ENCODE peak calls at places on chromosomes 5 and 9, in five cellular contexts. One of them, this sample, is unnamed.
A peak's percentile ranks its signal among the peaks of the same experiment; 100 is the strongest.

GRCh38 chr9:2126331-2126789 is 111.2 kb downstream of the SMARCA2 start:
- DNase-seq in CD8-positive, alpha-beta memory T cell: no peak
- DNase-seq in Panc1: no peak
- DNase-seq in uterus: peak; percentile 61
- DNase-seq in A549: no peak
- DNase-seq in this sample: no peak

GRCh38 chr5:131357739-131358561 is 94.1 kb downstream of the CDC42SE2 start:
- DNase-seq in uterus: no peak
- DNase-seq in Panc1: no peak
- DNase-seq in CD8-positive, alpha-beta memory T cell: no peak
- DNase-seq in A549: no peak
- DNase-seq in this sample: no peak

GRCh38 chr9:82467478-82467877 is 478.9 kb downstream of the SPATA31D1 start:
- DNase-seq in Panc1: no peak
- DNase-seq in A549: no peak
- DNase-seq in uterus: no peak
- DNase-seq in CD8-positive, alpha-beta memory T cell: no peak
- DNase-seq in this sample: no peak

GRCh38 chr9:116475201-116475600 is 211.9 kb upstream of the TRIM32 start:
- DNase-seq in CD8-positive, alpha-beta memory T cell: no peak
- DNase-seq in A549: no peak
- DNase-seq in uterus: no peak
- DNase-seq in Panc1: no peak
- DNase-seq in this sample: no peak

GRCh38 chr9:15101046-15101445 is 190.8 kb upstream of the FREM1 start:
- DNase-seq in CD8-positive, alpha-beta memory T cell: no peak
- DNase-seq in uterus: no peak
- DNase-seq in Panc1: no peak
- DNase-seq in A549: no peak
- DNase-seq in this sample: no peak

GRCh38 chr9:95336281-95336680 is 18.8 kb upstream of the FANCC start:
- DNase-seq in Panc1: no peak
- DNase-seq in uterus: no peak
- DNase-seq in CD8-positive, alpha-beta memory T cell: no peak
- DNase-seq in A549: no peak
- DNase-seq in this sample: peak; percentile 66

GRCh38 chr5:18882162-18882561 is 1105.8 kb downstream of the CDH18 start:
- DNase-seq in A549: no peak
- DNase-seq in uterus: no peak
- DNase-seq in Panc1: no peak
- DNase-seq in CD8-positive, alpha-beta memory T cell: no peak
- DNase-seq in this sample: no peak

GRCh38 chr9:38259519-38260218 is 132.8 kb upstream of the ALDH1B1 start:
- DNase-seq in uterus: no peak
- DNase-seq in CD8-positive, alpha-beta memory T cell: no peak
- DNase-seq in A549: no peak
- DNase-seq in Panc1: no peak
- DNase-seq in this sample: no peak

GRCh38 chr5:173736923-173737412 is 120.5 kb upstream of the BOD1 start:
- DNase-seq in A549: no peak
- DNase-seq in CD8-positive, alpha-beta memory T cell: no peak
- DNase-seq in Panc1: no peak
- DNase-seq in uterus: no peak
- DNase-seq in this sample: no peak

GRCh38 chr9:117665601-117666377 is 38.4 kb upstream of the TLR4 start:
- DNase-seq in uterus: no peak
- DNase-seq in Panc1: no peak
- DNase-seq in CD8-positive, alpha-beta memory T cell: no peak
- DNase-seq in A549: no peak
- DNase-seq in this sample: no peak

GRCh38 chr5:66145737-66146136 is 1.6 kb downstream of the SREK1 start:
- DNase-seq in Panc1: no peak
- DNase-seq in A549: no peak
- DNase-seq in uterus: no peak
- DNase-seq in CD8-positive, alpha-beta memory T cell: no peak
- DNase-seq in this sample: no peak

GRCh38 chr5:168765220-168766037 is 186.3 kb upstream of the PANK3 start:
- DNase-seq in A549: no peak
- DNase-seq in uterus: peak; percentile 48
- DNase-seq in Panc1: no peak
- DNase-seq in CD8-positive, alpha-beta memory T cell: no peak
- DNase-seq in this sample: no peak

GRCh38 chr9:38117646-38118045 is 48.6 kb upstream of the SHB start:
- DNase-seq in uterus: no peak
- DNase-seq in A549: no peak
- DNase-seq in CD8-positive, alpha-beta memory T cell: no peak
- DNase-seq in Panc1: no peak
- DNase-seq in this sample: no peak

GRCh38 chr5:117455236-117456233 is 880.9 kb upstream of the SEMA6A start:
- DNase-seq in A549: no peak
- DNase-seq in CD8-positive, alpha-beta memory T cell: no peak
- DNase-seq in uterus: peak; percentile 8
- DNase-seq in Panc1: no peak
- DNase-seq in this sample: peak; percentile 66

GRCh38 chr5:108728566-108729305 is 19.0 kb upstream of the FER start:
- DNase-seq in CD8-positive, alpha-beta memory T cell: peak; percentile 74
- DNase-seq in A549: no peak
- DNase-seq in uterus: no peak
- DNase-seq in Panc1: no peak
- DNase-seq in this sample: peak; percentile 5

GRCh38 chr5:3373391-3373790 is 222.2 kb upstream of the IRX1 start:
- DNase-seq in uterus: no peak
- DNase-seq in A549: no peak
- DNase-seq in CD8-positive, alpha-beta memory T cell: no peak
- DNase-seq in Panc1: no peak
- DNase-seq in this sample: no peak

GRCh38 chr9:114030364-114030763 is 47.7 kb downstream of the AMBP start:
- DNase-seq in Panc1: no peak
- DNase-seq in CD8-positive, alpha-beta memory T cell: no peak
- DNase-seq in uterus: peak; percentile 6
- DNase-seq in A549: no peak
- DNase-seq in this sample: no peak

GRCh38 chr9:124477211-124478013 is 27.2 kb downstream of the ADGRD2 start:
- DNase-seq in A549: peak; percentile 58
- DNase-seq in uterus: no peak
- DNase-seq in Panc1: no peak
- DNase-seq in CD8-positive, alpha-beta memory T cell: no peak
- DNase-seq in this sample: peak; percentile 64

GRCh38 chr9:4886698-4887097 is 94.0 kb downstream of the RCL1 start:
- DNase-seq in CD8-positive, alpha-beta memory T cell: no peak
- DNase-seq in uterus: no peak
- DNase-seq in Panc1: no peak
- DNase-seq in A549: no peak
- DNase-seq in this sample: no peak

GRCh38 chr5:149166128-149166527 is 24.8 kb downstream of the ABLIM3 start:
- DNase-seq in CD8-positive, alpha-beta memory T cell: no peak
- DNase-seq in A549: no peak
- DNase-seq in uterus: no peak
- DNase-seq in Panc1: no peak
- DNase-seq in this sample: no peak

DNA sequence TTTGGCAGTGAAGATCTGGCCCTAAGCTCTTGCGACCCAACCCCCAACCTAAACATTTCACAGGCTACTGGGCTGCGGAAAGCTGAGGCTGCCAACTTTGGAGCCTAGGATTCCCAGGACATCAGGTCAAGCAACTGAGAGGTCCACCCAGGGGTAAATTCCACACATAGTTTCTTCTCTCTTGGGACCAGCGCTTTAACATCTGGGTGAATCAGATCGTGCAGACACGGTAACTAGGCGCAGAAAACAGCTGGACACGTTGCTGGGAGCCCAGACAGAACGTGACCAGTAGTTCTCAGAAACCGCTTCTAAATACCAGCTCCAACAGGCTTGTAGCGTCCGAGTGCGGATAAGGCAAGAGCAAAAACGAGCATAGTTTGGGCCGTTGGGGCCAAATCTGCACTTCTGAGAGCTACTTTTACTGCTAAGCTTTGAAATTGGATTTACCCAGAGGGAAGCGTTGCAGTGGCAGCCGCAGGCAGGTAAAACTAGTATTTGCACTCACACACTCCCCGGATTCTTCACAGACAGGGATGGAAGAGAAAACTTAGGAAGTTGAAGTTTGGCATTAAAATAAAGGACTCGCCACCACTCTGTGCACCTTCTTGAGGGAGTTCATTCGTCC is 11.8 kb downstream of the ITGA1 start:
- DNase-seq in Panc1: no peak
- DNase-seq in uterus: peak; percentile 59
- DNase-seq in CD8-positive, alpha-beta memory T cell: no peak
- DNase-seq in A549: no peak
- DNase-seq in this sample: peak; percentile 91
- H3K4me1 ChIP-seq in Panc1: peaks cover 28% of the 10 kb centered on the region
- H3K4me1 ChIP-seq in uterus: peaks cover 23% of the 10 kb centered on the region
- H3K4me1 ChIP-seq in CD8-positive, alpha-beta memory T cell: peaks cover 39% of the 10 kb centered on the region
- H3K4me1 ChIP-seq in A549: peaks cover 38% of the 10 kb centered on the region
- H3K4me1 ChIP-seq in this sample: peaks cover 49% of the 10 kb centered on the region

GRCh38 chr5:140041099-140041491 is 2.0 kb downstream of the NRG2 start:
- DNase-seq in A549: no peak
- DNase-seq in CD8-positive, alpha-beta memory T cell: no peak
- DNase-seq in uterus: no peak
- DNase-seq in Panc1: no peak
- DNase-seq in this sample: no peak
- H3K4me1 ChIP-seq in A549: peaks cover 17% of the 10 kb centered on the region
- H3K4me1 ChIP-seq in CD8-positive, alpha-beta memory T cell: peaks cover 13% of the 10 kb centered on the region
- H3K4me1 ChIP-seq in uterus: no peaks in the 10 kb centered on the region
- H3K4me1 ChIP-seq in Panc1: peaks cover 39% of the 10 kb centered on the region
- H3K4me1 ChIP-seq in this sample: peaks cover 17% of the 10 kb centered on the region

DNA sequence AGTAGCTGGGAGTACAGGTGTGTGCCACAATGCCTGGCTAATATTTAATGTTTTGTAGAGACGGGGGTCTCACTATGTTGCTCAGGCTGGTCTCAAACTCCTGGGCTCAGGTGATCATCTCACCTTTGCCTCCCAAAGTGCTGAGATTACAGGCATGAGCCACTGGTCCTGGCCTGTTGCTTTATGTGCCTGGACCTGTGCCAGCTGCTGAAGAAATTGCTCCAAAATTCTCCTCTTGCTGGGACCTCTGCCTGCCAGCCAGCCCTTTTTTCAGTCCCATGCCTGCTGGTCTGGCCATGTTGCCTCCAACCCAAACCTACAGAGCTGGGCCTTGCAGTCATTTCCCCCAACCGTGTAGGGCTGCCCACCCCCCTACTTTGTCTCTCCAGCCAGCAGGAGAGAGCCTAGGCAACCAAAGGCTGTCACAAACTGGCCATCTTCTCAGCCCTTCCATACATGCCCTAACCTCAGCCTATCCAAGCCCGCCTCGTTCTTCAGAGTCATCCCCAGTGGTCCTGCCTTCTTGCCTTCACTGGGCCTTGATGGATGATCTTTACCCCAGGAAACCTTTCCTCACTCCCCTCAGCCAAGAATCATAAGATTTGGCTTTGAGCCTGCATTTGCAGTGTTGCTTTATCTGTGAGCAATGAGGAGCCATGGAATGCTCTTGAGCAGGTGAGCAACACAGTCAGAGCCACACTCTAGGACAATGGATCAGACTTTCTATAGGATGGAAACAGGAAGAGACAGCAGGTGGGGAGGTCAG is 27.4 kb upstream of the SYNPO start:
- DNase-seq in Panc1: no peak
- DNase-seq in A549: no peak
- DNase-seq in CD8-positive, alpha-beta memory T cell: no peak
- DNase-seq in uterus: peak; percentile 58
- DNase-seq in this sample: no peak
- H3K4me1 ChIP-seq in Panc1: peaks cover 39% of the 10 kb centered on the region
- H3K4me1 ChIP-seq in A549: peaks cover 14% of the 10 kb centered on the region
- H3K4me1 ChIP-seq in CD8-positive, alpha-beta memory T cell: no peaks in the 10 kb centered on the region
- H3K4me1 ChIP-seq in uterus: peaks cover 29% of the 10 kb centered on the region
- H3K4me1 ChIP-seq in this sample: peaks cover 6% of the 10 kb centered on the region

GRCh38 chr5:14217587-14217986 is 74.4 kb downstream of the TRIO start:
- DNase-seq in CD8-positive, alpha-beta memory T cell: no peak
- DNase-seq in uterus: no peak
- DNase-seq in A549: no peak
- DNase-seq in Panc1: no peak
- DNase-seq in this sample: no peak
- H3K4me1 ChIP-seq in CD8-positive, alpha-beta memory T cell: no peaks in the 10 kb centered on the region
- H3K4me1 ChIP-seq in uterus: no peaks in the 10 kb centered on the region
- H3K4me1 ChIP-seq in A549: peaks cover 73% of the 10 kb centered on the region
- H3K4me1 ChIP-seq in Panc1: peaks cover 100% of the 10 kb centered on the region
- H3K4me1 ChIP-seq in this sample: peaks cover 95% of the 10 kb centered on the region

GRCh38 chr5:175860531-175861045 is 10.8 kb upstream of the CPLX2 start:
- DNase-seq in uterus: no peak
- DNase-seq in CD8-positive, alpha-beta memory T cell: no peak
- DNase-seq in A549: no peak
- DNase-seq in Panc1: no peak
- DNase-seq in this sample: no peak

GRCh38 chr5:175859422-175859821 is 12.0 kb upstream of the CPLX2 start:
- DNase-seq in A549: no peak
- DNase-seq in uterus: no peak
- DNase-seq in CD8-positive, alpha-beta memory T cell: no peak
- DNase-seq in Panc1: no peak
- DNase-seq in this sample: no peak

GRCh38 chr5:175861337-175862130 is 9.8 kb upstream of the CPLX2 start:
- DNase-seq in Panc1: no peak
- DNase-seq in A549: peak; percentile 79
- DNase-seq in CD8-positive, alpha-beta memory T cell: no peak
- DNase-seq in uterus: no peak
- DNase-seq in this sample: no peak

GRCh38 chr5:175857986-175858385 is 13.4 kb upstream of the CPLX2 start:
- DNase-seq in Panc1: no peak
- DNase-seq in uterus: no peak
- DNase-seq in CD8-positive, alpha-beta memory T cell: no peak
- DNase-seq in A549: no peak
- DNase-seq in this sample: no peak

DNA sequence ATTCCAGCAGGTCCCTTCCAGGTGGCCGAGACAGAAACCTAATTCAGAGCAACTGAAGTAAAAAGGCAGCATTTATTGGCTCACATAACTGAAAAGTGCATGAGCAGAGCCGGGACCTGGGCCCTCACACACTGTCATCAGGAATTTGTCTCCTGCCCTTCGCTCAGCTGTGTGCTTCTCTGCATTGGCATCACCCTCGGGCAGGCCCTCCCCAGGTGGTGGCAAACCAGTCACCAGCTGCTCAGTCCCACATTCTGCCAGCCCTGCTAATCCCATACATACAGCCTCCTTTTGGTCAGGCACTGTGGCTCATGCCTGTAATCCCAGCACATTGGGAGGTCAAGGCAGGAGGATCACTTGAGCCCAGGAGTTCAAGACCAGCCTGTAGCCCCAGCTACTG is 11.5 kb upstream of the CPLX2 start:
- DNase-seq in CD8-positive, alpha-beta memory T cell: no peak
- DNase-seq in Panc1: no peak
- DNase-seq in uterus: no peak
- DNase-seq in A549: no peak
- DNase-seq in this sample: no peak
- H3K4me1 ChIP-seq in CD8-positive, alpha-beta memory T cell: no peaks in the 10 kb centered on the region
- H3K4me1 ChIP-seq in Panc1: no peaks in the 10 kb centered on the region
- H3K4me1 ChIP-seq in uterus: no peaks in the 10 kb centered on the region
- H3K4me1 ChIP-seq in A549: peaks cover 97% of the 10 kb centered on the region
- H3K4me1 ChIP-seq in this sample: no peaks in the 10 kb centered on the region

GRCh38 chr5:158882660-158883059 is 217.1 kb downstream of the EBF1 start:
- DNase-seq in uterus: no peak
- DNase-seq in Panc1: no peak
- DNase-seq in A549: no peak
- DNase-seq in CD8-positive, alpha-beta memory T cell: no peak
- DNase-seq in this sample: no peak
- H3K4me1 ChIP-seq in uterus: no peaks in the 10 kb centered on the region
- H3K4me1 ChIP-seq in Panc1: no peaks in the 10 kb centered on the region
- H3K4me1 ChIP-seq in A549: no peaks in the 10 kb centered on the region
- H3K4me1 ChIP-seq in CD8-positive, alpha-beta memory T cell: no peaks in the 10 kb centered on the region
- H3K4me1 ChIP-seq in this sample: peaks cover 20% of the 10 kb centered on the region